ENCODE peak calls at places on chromosome 18, in nine cellular contexts. Y, K, I, W, O, C, N, F and V are unnamed samples.

GRCh38 chr18:30562231-30562630 is 480.3 kb downstream of the DSC3 start:
- DNase-seq in Y (no peak), K (no peak), I (no peak), W (no peak), O (no peak), C (no peak), N (no peak), F (no peak), V (no peak)

GRCh38 chr18:7298149-7298548 is 67.3 kb downstream of the LRRC30 start:
- DNase-seq in Y (no peak), K (no peak), I (no peak), W (no peak), O (no peak), C (no peak), N (no peak), F (no peak), V (no peak)

GRCh38 chr18:25180974-25181373 is 171.0 kb downstream of the ZNF521 start:
- DNase-seq in Y (no peak), K (no peak), I (no peak), W (no peak), O (no peak), C (no peak), N (no peak), F (no peak), V (no peak)

GRCh38 chr18:59272971-59273935 is at the start of gene RAX:
- DNase-seq in Y (no peak), K (no peak), I (no peak), W (no peak), O (no peak), C (peak; percentile 44), N (no peak), F (no peak), V (no peak)

GRCh38 chr18:54690198-54690597 is 99.2 kb downstream of the DYNAP start:
- DNase-seq in Y (no peak), K (no peak), I (no peak), W (no peak), O (peak; percentile 4), C (no peak), N (no peak), F (no peak), V (no peak)

GRCh38 chr18:35588995-35589394 is 7.5 kb downstream of the GALNT1 start:
- DNase-seq in Y (no peak), K (no peak), I (no peak), W (no peak), O (peak; percentile 17), C (no peak), N (no peak), F (no peak), V (no peak)

GRCh38 chr18:42545825-42546224 is 569.7 kb downstream of the RIT2 start:
- DNase-seq in Y (no peak), K (no peak), I (no peak), W (no peak), O (peak; percentile 81), C (no peak), N (no peak), F (no peak), V (no peak)

GRCh38 chr18:25109484-25109883 is 242.5 kb downstream of the ZNF521 start:
- DNase-seq in Y (no peak), K (no peak), I (peak; percentile 26), W (no peak), O (no peak), C (no peak), N (no peak), F (peak; percentile 16), V (no peak)

GRCh38 chr18:44799422-44800421 is 119.0 kb downstream of the SETBP1 start:
- DNase-seq in Y (no peak), K (no peak), I (no peak), W (no peak), O (no peak), C (no peak), N (no peak), F (no peak), V (no peak)

GRCh38 chr18:22543764-22544163 is 126.0 kb upstream of the CTAGE1 start:
- DNase-seq in Y (no peak), K (no peak), I (no peak), W (no peak), O (peak; percentile 68), C (no peak), N (no peak), F (no peak), V (no peak)